ENCODE peak calls at places on chromosome 18, in four cellular contexts. D is GM23248, N is ovary, V is psoas muscle. Z is an unnamed sample.

GRCh38 chr18:55165399-55166125 is 206.3 kb upstream of the CCDC68 start:
- DNase-seq in V (no peak), N (no peak), D (no peak), Z (no peak)

GRCh38 chr18:73861771-73862170 is 285.9 kb downstream of the FBXO15 start:
- DNase-seq in V (no peak), N (no peak), D (no peak), Z (no peak)

GRCh38 chr18:22705328-22705727 is 227.8 kb upstream of the RBBP8 start:
- DNase-seq in V (no peak), D (peak; percentile 84), N (no peak), Z (peak; percentile 2)

GRCh38 chr18:21112543-21113105 is 1.0 kb upstream of the ROCK1 start:
- DNase-seq in V (no peak), D (peak; percentile 76), N (no peak), Z (peak; percentile 8)

GRCh38 chr18:33034941-33035340 is 262.1 kb upstream of the KLHL14 start:
- DNase-seq in D (no peak), N (no peak), V (no peak), Z (no peak)

GRCh38 chr18:25231327-25231691 is 120.7 kb downstream of the ZNF521 start:
- DNase-seq in D (no peak), V (peak; percentile 57), N (peak; percentile 65), Z (no peak)

GRCh38 chr18:44625367-44625766 is 55.3 kb upstream of the SETBP1 start:
- DNase-seq in V (no peak), D (no peak), N (no peak), Z (no peak)

GRCh38 chr18:2913398-2914005 is 66.7 kb downstream of the EMILIN2 start:
- DNase-seq in D (no peak), N (peak; percentile 45), V (no peak), Z (no peak)

GRCh38 chr18:22166070-22166972 is 3.1 kb upstream of the GATA6 start:
- DNase-seq in V (no peak), D (no peak), N (peak; percentile 85), Z (no peak)

GRCh38 chr18:28177828-28178635 is 1.1 kb upstream of the CDH2 start:
- DNase-seq in D (peak; percentile 83), N (peak; percentile 68), V (peak; percentile 56), Z (no peak)

GRCh38 chr18:31101148-31102019 is 837 bp downstream of the DSC2 start:
- DNase-seq in N (peak; percentile 82), D (no peak), V (peak; percentile 79), Z (no peak)

GRCh38 chr18:48994044-48994651 is 43.4 kb upstream of the SMAD7 start:
- DNase-seq in D (peak; percentile 93), N (no peak), V (peak; percentile 56), Z (no peak)

GRCh38 chr18:35754464-35754863 is 172.9 kb downstream of the GALNT1 start:
- DNase-seq in N (no peak), V (no peak), D (no peak), Z (no peak)

GRCh38 chr18:56984731-56985130 is 162.2 kb upstream of the BOD1L2 start:
- DNase-seq in D (no peak), V (no peak), N (no peak), Z (no peak)

GRCh38 chr18:6242004-6242403 is 172.7 kb downstream of the L3MBTL4 start:
- DNase-seq in N (no peak), D (no peak), V (no peak), Z (no peak)

GRCh38 chr18:21826641-21827302 is 86.2 kb downstream of the MIB1 start:
- DNase-seq in V (no peak), D (no peak), N (no peak), Z (no peak)

GRCh38 chr18:34730774-34731173 is 20.7 kb downstream of the DTNA start:
- DNase-seq in V (no peak), N (no peak), D (no peak), Z (no peak)

GRCh38 chr18:36688020-36688965 is 140.5 kb downstream of the TPGS2 start:
- DNase-seq in N (peak; percentile 54), V (peak; percentile 68), D (peak; percentile 75), Z (no peak)

GRCh38 chr18:74114206-74114605 is 33.4 kb downstream of the FBXO15 start:
- DNase-seq in N (no peak), V (no peak), D (no peak), Z (no peak)

GRCh38 chr18:25350561-25351201 is 1.3 kb downstream of the ZNF521 start:
- DNase-seq in D (peak; percentile 84), N (peak; percentile 84), V (peak; percentile 75), Z (no peak)

GRCh38 chr18:26771524-26771923 is 94.0 kb downstream of the AQP4 start:
- DNase-seq in V (no peak), N (no peak), D (peak; percentile 44), Z (no peak)

GRCh38 chr18:48896326-48896874 is 54.4 kb downstream of the SMAD7 start:
- DNase-seq in D (no peak), V (no peak), N (no peak), Z (no peak)

GRCh38 chr18:36214811-36215210 is 27.5 kb downstream of the MOCOS start:
- DNase-seq in V (no peak), D (no peak), N (no peak), Z (no peak)

GRCh38 chr18:54277899-54278298 is 8.6 kb downstream of the POLI start:
- DNase-seq in N (no peak), V (no peak), D (no peak), Z (no peak)

GRCh38 chr18:54229660-54230059 is 5.2 kb upstream of the MBD2 start:
- DNase-seq in N (no peak), D (no peak), V (no peak), Z (no peak)

GRCh38 chr18:24600076-24600654 is 139.7 kb downstream of the HRH4 start:
- DNase-seq in V (no peak), N (no peak), D (peak; percentile 81), Z (no peak)

GRCh38 chr18:44715841-44716240 is 35.2 kb downstream of the SETBP1 start:
- DNase-seq in N (no peak), D (peak; percentile 56), V (no peak), Z (no peak)

GRCh38 chr18:48197819-48198218 is 211.4 kb downstream of the ZBTB7C start:
- DNase-seq in D (peak; percentile 10), V (no peak), N (no peak), Z (no peak)

GRCh38 chr18:61589724-61590065 is 256.5 kb downstream of the CDH20 start:
- DNase-seq in N (no peak), D (peak; percentile 56), V (no peak), Z (no peak)

GRCh38 chr18:3526421-3527354 is 76.7 kb downstream of the TGIF1 start:
- DNase-seq in N (no peak), D (peak; percentile 12), V (no peak), Z (no peak)

GRCh38 chr18:37230762-37231161 is 334.8 kb downstream of the CELF4 start:
- DNase-seq in D (no peak), V (no peak), N (no peak), Z (no peak)

GRCh38 chr18:25561923-25562322 is 210.0 kb upstream of the ZNF521 start:
- DNase-seq in V (no peak), D (peak; percentile 47), N (no peak), Z (no peak)

GRCh38 chr18:43383031-43383430 is 105.7 kb upstream of the SYT4 start:
- DNase-seq in N (no peak), V (no peak), D (no peak), Z (no peak)

GRCh38 chr18:13393338-13393737 is 174.8 kb downstream of the LDLRAD4 start:
- DNase-seq in V (no peak), N (no peak), D (no peak), Z (no peak)

GRCh38 chr18:36711813-36712444 is 116.9 kb downstream of the TPGS2 start:
- DNase-seq in V (no peak), D (peak; percentile 92), N (no peak), Z (no peak)

GRCh38 chr18:39205565-39205964 is 1640.0 kb upstream of the CELF4 start:
- DNase-seq in D (peak; percentile 45), N (no peak), V (no peak), Z (no peak)

GRCh38 chr18:39454866-39455265 is 1889.3 kb upstream of the CELF4 start:
- DNase-seq in V (no peak), D (no peak), N (no peak), Z (no peak)

GRCh38 chr18:51153659-51154371 is 43.7 kb downstream of the MEX3C start:
- DNase-seq in D (no peak), V (peak; percentile 59), N (no peak), Z (peak; percentile 43)

DNA sequence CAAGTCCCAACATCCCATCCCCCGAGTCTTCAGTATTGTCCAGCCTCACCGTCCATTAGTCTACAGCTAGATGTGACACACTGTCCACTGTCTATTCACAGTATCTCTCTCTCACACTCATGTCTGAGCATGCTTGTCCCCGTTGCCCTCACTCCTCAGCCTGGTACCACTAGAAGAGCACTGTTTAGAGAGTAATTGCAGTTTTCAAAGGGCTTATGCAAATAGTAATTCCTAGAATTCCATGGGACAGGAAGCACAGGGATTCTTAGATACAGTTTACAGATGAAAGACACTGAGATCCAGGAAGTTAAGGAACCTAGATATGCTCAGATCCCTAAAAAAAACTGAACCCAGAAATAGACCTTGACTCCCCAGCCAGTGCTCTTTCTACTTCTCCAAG is 125.5 kb downstream of the MYO5B start:
- DNase-seq in N (no peak), D (no peak), V (no peak), Z (no peak)
- H3K9me3 ChIP-seq in N (no peaks in the 10 kb centered on the region), D (no peaks in the 10 kb centered on the region), V (no peaks in the 10 kb centered on the region), Z (no peaks in the 10 kb centered on the region)

GRCh38 chr18:79242246-79242645 is 153.5 kb upstream of the NFATC1 start:
- DNase-seq in D (no peak), V (no peak), N (no peak), Z (no peak)

GRCh38 chr18:79248495-79249078 is 147.1 kb upstream of the NFATC1 start:
- DNase-seq in V (no peak), D (peak; percentile 4), N (no peak), Z (no peak)

GRCh38 chr18:79250236-79250993 is 145.3 kb upstream of the NFATC1 start:
- DNase-seq in N (no peak), V (no peak), D (no peak), Z (no peak)

GRCh38 chr18:79245517-79246001 is 150.2 kb upstream of the NFATC1 start:
- DNase-seq in N (no peak), V (no peak), D (peak; percentile 1), Z (peak; percentile 56)

DNA sequence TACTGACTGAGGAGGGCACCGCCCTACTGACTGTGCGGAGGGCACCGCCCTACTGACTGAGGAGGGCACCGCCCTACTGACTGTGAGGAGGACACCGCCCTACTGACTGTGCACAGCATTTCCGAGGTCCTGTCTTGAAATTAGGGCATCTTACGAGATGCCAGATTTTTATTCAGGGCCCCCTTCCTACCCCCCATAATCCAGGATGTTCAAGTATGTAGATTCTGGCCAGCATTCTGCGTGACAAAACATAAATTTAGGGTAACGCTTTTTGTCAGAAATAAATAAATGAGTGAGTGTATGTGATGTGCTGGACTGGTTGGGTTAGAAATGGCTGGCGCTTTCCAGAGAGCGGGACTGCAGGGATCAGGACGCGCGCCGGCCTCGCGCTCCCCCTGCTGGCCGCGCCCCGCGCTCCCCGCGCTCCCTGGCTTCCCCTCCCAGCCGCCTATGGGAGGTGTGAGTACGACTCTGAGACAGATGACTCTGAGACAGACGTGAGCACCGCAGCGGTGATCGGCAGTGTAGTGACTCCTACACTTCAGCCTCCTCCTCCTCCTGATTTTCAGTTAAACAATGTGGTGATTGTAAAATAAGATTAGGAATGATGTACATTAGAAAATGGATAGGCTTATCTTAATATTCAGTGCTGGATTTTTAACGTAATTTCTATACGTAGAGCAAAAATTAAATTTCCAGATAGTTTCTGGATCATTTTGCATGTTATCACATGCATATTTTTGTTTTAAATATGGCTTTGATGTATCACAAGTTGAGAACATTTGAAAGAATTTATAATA is 149.2 kb upstream of the NFATC1 start:
- DNase-seq in D (peak; percentile 83), V (peak; percentile 77), N (peak; percentile 75), Z (peak; percentile 61)
- H3K4me3 ChIP-seq in D (peak overlapping the region; percentile 38), V (no peak overlapping the region), N (no peak overlapping the region), Z (peak overlapping the region; percentile 29)

GRCh38 chr18:72329533-72329932 is 214.6 kb downstream of the CBLN2 start:
- DNase-seq in D (no peak), V (no peak), N (no peak), Z (no peak)
- H3K9me3 ChIP-seq in D (no peaks in the 10 kb centered on the region), V (no peaks in the 10 kb centered on the region), N (no peaks in the 10 kb centered on the region), Z (no peaks in the 10 kb centered on the region)

GRCh38 chr18:59743561-59743960 is 46.3 kb upstream of the CCBE1 start:
- DNase-seq in V (no peak), N (no peak), D (peak; percentile 57), Z (no peak)
- H3K4me3 ChIP-seq in V (no peak overlapping the region), N (no peak overlapping the region), D (no peak overlapping the region), Z (no peak overlapping the region)

Z was measured in CD4-positive, CD25-positive, alpha-beta regulatory T cell.